ENCODE peak calls at places on chromosome 1, in eight cellular contexts. One of them, this sample, is unnamed.

GRCh38 chr1:2528966-2529750 is 905 bp downstream of the HES5 start:
- DNase-seq in pons: no peak
- DNase-seq in Calu3: no peak
- DNase-seq in amniotic stem cell: no peak
- DNase-seq in mesothelial cell of epicardium: no peak
- DNase-seq in stimulated activated CD8-positive, alpha-beta memory T cell treated with anti-CD3 and anti-CD28 coated beads, Interleukin-2, amount 100 ng/mL, for 48 hours: no peak
- DNase-seq in NCI-H2171: no peak
- DNase-seq in DMS153: peak
- DNase-seq in this sample: no peak

GRCh38 chr1:175978476-175978875 is 228.6 kb downstream of the COP1 start:
- DNase-seq in pons: no peak
- DNase-seq in Calu3: no peak
- DNase-seq in amniotic stem cell: no peak
- DNase-seq in mesothelial cell of epicardium: no peak
- DNase-seq in stimulated activated CD8-positive, alpha-beta memory T cell treated with anti-CD3 and anti-CD28 coated beads, Interleukin-2, amount 100 ng/mL, for 48 hours: no peak
- DNase-seq in NCI-H2171: no peak
- DNase-seq in DMS153: no peak
- DNase-seq in this sample: peak

GRCh38 chr1:232891656-232892317 is 58.6 kb upstream of the NTPCR start:
- DNase-seq in pons: no peak
- DNase-seq in Calu3: no peak
- DNase-seq in amniotic stem cell: no peak
- DNase-seq in mesothelial cell of epicardium: no peak
- DNase-seq in stimulated activated CD8-positive, alpha-beta memory T cell treated with anti-CD3 and anti-CD28 coated beads, Interleukin-2, amount 100 ng/mL, for 48 hours: no peak
- DNase-seq in NCI-H2171: no peak
- DNase-seq in DMS153: no peak
- DNase-seq in this sample: peak

GRCh38 chr1:206498685-206499084 is 8.6 kb upstream of the RASSF5 start:
- DNase-seq in pons: no peak
- DNase-seq in Calu3: no peak
- DNase-seq in amniotic stem cell: no peak
- DNase-seq in mesothelial cell of epicardium: no peak
- DNase-seq in stimulated activated CD8-positive, alpha-beta memory T cell treated with anti-CD3 and anti-CD28 coated beads, Interleukin-2, amount 100 ng/mL, for 48 hours: no peak
- DNase-seq in NCI-H2171: no peak
- DNase-seq in DMS153: no peak
- DNase-seq in this sample: no peak

GRCh38 chr1:53733975-53734649 is 4.9 kb downstream of the GLIS1 start:
- DNase-seq in pons: no peak
- DNase-seq in Calu3: no peak
- DNase-seq in amniotic stem cell: no peak
- DNase-seq in mesothelial cell of epicardium: no peak
- DNase-seq in stimulated activated CD8-positive, alpha-beta memory T cell treated with anti-CD3 and anti-CD28 coated beads, Interleukin-2, amount 100 ng/mL, for 48 hours: no peak
- DNase-seq in NCI-H2171: no peak
- DNase-seq in DMS153: no peak
- DNase-seq in this sample: peak

GRCh38 chr1:101377436-101377835 is 140.6 kb downstream of the S1PR1 start:
- DNase-seq in pons: no peak
- DNase-seq in Calu3: no peak
- DNase-seq in amniotic stem cell: no peak
- DNase-seq in mesothelial cell of epicardium: no peak
- DNase-seq in stimulated activated CD8-positive, alpha-beta memory T cell treated with anti-CD3 and anti-CD28 coated beads, Interleukin-2, amount 100 ng/mL, for 48 hours: no peak
- DNase-seq in NCI-H2171: no peak
- DNase-seq in DMS153: no peak
- DNase-seq in this sample: no peak

GRCh38 chr1:180911640-180912161 is 996 bp upstream of the KIAA1614 start:
- DNase-seq in pons: no peak
- DNase-seq in Calu3: no peak
- DNase-seq in amniotic stem cell: no peak
- DNase-seq in mesothelial cell of epicardium: no peak
- DNase-seq in stimulated activated CD8-positive, alpha-beta memory T cell treated with anti-CD3 and anti-CD28 coated beads, Interleukin-2, amount 100 ng/mL, for 48 hours: no peak
- DNase-seq in NCI-H2171: no peak
- DNase-seq in DMS153: no peak
- DNase-seq in this sample: peak

GRCh38 chr1:87404306-87404705 is 75.6 kb downstream of the LMO4 start:
- DNase-seq in pons: no peak
- DNase-seq in Calu3: no peak
- DNase-seq in amniotic stem cell: no peak
- DNase-seq in mesothelial cell of epicardium: no peak
- DNase-seq in stimulated activated CD8-positive, alpha-beta memory T cell treated with anti-CD3 and anti-CD28 coated beads, Interleukin-2, amount 100 ng/mL, for 48 hours: no peak
- DNase-seq in NCI-H2171: no peak
- DNase-seq in DMS153: no peak
- DNase-seq in this sample: no peak

GRCh38 chr1:218765753-218766152 is 407.9 kb upstream of the LYPLAL1 start:
- DNase-seq in pons: no peak
- DNase-seq in Calu3: no peak
- DNase-seq in amniotic stem cell: no peak
- DNase-seq in mesothelial cell of epicardium: no peak
- DNase-seq in stimulated activated CD8-positive, alpha-beta memory T cell treated with anti-CD3 and anti-CD28 coated beads, Interleukin-2, amount 100 ng/mL, for 48 hours: no peak
- DNase-seq in NCI-H2171: no peak
- DNase-seq in DMS153: no peak
- DNase-seq in this sample: no peak

GRCh38 chr1:158105342-158105741 is 75.4 kb upstream of the CD1D start:
- DNase-seq in pons: no peak
- DNase-seq in Calu3: no peak
- DNase-seq in amniotic stem cell: no peak
- DNase-seq in mesothelial cell of epicardium: no peak
- DNase-seq in stimulated activated CD8-positive, alpha-beta memory T cell treated with anti-CD3 and anti-CD28 coated beads, Interleukin-2, amount 100 ng/mL, for 48 hours: no peak
- DNase-seq in NCI-H2171: no peak
- DNase-seq in DMS153: no peak
- DNase-seq in this sample: no peak

GRCh38 chr1:169896013-169896412 is 2.3 kb upstream of the SCYL3 start:
- DNase-seq in pons: no peak
- DNase-seq in Calu3: no peak
- DNase-seq in amniotic stem cell: no peak
- DNase-seq in mesothelial cell of epicardium: no peak
- DNase-seq in stimulated activated CD8-positive, alpha-beta memory T cell treated with anti-CD3 and anti-CD28 coated beads, Interleukin-2, amount 100 ng/mL, for 48 hours: no peak
- DNase-seq in NCI-H2171: no peak
- DNase-seq in DMS153: no peak
- DNase-seq in this sample: no peak

This sample was measured in fibroblast of lung.